ENCODE peak calls at places on chromosomes 7 and 10, in eight cellular contexts. M is fibroblast of the aortic adventitia, E is prostate gland, U is hepatocyte, G is psoas muscle, Y is heart left ventricle, F is iPS DF 6.9, C is HFF-Myc. J is an unnamed sample.

GRCh38 chr7:1505731-1506550 is 1.8 kb upstream of the INTS1 start:
- DNase-seq in G (no peak), C (no peak), F (no peak), E (no peak), M (no peak), U (no peak), Y (no peak), J (no peak)

GRCh38 chr10:90859321-90859751 is 1.5 kb upstream of the HTR7 start:
- DNase-seq in M (peak; percentile 79), G (no peak), F (no peak), Y (no peak), U (no peak), E (no peak), C (no peak), J (peak; percentile 95)

GRCh38 chr7:128217030-128217805 is 23.9 kb upstream of the LEP start:
- DNase-seq in G (peak; percentile 43), Y (no peak), F (no peak), U (no peak), M (peak; percentile 70), C (no peak), E (no peak), J (peak; percentile 94)

GRCh38 chr10:68154211-68154497 is 44.9 kb downstream of the MYPN start:
- DNase-seq in E (no peak), Y (peak; percentile 61), M (peak; percentile 63), U (no peak), G (peak; percentile 56), C (no peak), F (no peak), J (no peak)

GRCh38 chr7:74464931-74465906 is 11.5 kb downstream of the GTF2IRD1 start:
- DNase-seq in C (no peak), E (peak; percentile 87), M (no peak), Y (no peak), U (no peak), F (no peak), G (no peak), J (no peak)

GRCh38 chr7:112997831-112998230 is 88.8 kb downstream of the GPR85 start:
- DNase-seq in F (no peak), M (peak; percentile 12), U (no peak), E (no peak), Y (no peak), C (no peak), G (no peak), J (no peak)

GRCh38 chr10:127872871-127873600 is 19.7 kb downstream of the CLRN3 start:
- DNase-seq in G (no peak), Y (no peak), F (no peak), C (no peak), M (no peak), U (peak; percentile 80), E (no peak), J (no peak)

GRCh38 chr10:126384269-126384873 is 3.9 kb downstream of the ADAM12 start:
- DNase-seq in M (peak; percentile 91), F (no peak), C (no peak), Y (no peak), E (no peak), G (no peak), U (no peak), J (peak; percentile 80)

GRCh38 chr7:105006367-105007139 is 7.5 kb upstream of the KMT2E start:
- DNase-seq in G (no peak), Y (no peak), C (no peak), E (peak; percentile 56), U (peak; percentile 59), F (no peak), M (no peak), J (no peak)

GRCh38 chr10:89332092-89332633 is 4.4 kb downstream of the IFIT3 start:
- DNase-seq in U (peak; percentile 56), F (no peak), C (peak; percentile 54), M (peak; percentile 82), G (no peak), Y (peak; percentile 37), E (no peak), J (peak; percentile 43)

GRCh38 chr10:89332718-89333281 is 5.0 kb downstream of the IFIT3 start:
- DNase-seq in G (no peak), E (no peak), F (no peak), Y (no peak), C (no peak), M (no peak), U (no peak), J (peak; percentile 5)

GRCh38 chr10:89330537-89330936 is 2.7 kb downstream of the IFIT3 start:
- DNase-seq in U (no peak), M (no peak), C (no peak), G (no peak), Y (no peak), F (no peak), E (no peak), J (no peak)

DNA sequence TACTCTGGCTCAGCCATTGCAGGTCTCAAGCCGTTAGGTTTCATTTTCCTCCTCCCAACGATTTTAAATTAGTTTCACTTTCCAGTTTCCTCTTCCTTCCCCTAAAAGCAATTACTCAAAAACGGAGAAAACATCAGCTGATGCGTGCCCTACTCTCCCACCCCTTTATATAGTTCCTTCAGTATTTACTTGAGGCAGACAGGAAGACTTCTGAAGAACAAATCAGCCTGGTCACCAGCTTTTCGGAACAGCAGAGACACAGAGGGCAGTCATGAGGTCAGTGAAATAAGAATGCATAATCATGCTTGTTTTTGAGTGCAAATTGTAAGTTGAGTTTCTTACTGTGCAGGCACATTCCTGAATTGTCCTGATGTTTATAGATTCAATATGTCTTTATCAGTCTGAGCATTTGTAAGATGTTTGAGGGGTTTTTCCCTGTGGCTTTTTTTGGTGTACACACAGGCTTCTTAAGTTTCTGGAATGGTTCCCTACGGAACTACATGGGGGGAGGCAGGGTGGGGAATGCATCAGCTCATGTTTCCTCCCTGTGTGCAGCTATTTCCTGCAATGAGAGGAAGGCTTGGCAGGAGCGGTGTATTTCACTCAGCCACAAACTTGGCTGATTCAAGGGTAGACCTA is at the start of gene IFIT3:
- DNase-seq in Y (peak; percentile 85), E (peak; percentile 37), M (peak; percentile 99), U (peak; percentile 70), C (peak; percentile 87), G (peak; percentile 58), F (no peak), J (peak; percentile 67)
- H3K4me3 ChIP-seq in Y (peak within 1 kb of the TSS; percentile 35), E (peak within 1 kb of the TSS; percentile 20), M (peak within 1 kb of the TSS; percentile 66), U (peak within 1 kb of the TSS; percentile 18), C (peak within 1 kb of the TSS; percentile 50), G (peak within 1 kb of the TSS; percentile 60), F (no peak within 1 kb of the TSS), J (peak within 1 kb of the TSS; percentile 2)

DNA sequence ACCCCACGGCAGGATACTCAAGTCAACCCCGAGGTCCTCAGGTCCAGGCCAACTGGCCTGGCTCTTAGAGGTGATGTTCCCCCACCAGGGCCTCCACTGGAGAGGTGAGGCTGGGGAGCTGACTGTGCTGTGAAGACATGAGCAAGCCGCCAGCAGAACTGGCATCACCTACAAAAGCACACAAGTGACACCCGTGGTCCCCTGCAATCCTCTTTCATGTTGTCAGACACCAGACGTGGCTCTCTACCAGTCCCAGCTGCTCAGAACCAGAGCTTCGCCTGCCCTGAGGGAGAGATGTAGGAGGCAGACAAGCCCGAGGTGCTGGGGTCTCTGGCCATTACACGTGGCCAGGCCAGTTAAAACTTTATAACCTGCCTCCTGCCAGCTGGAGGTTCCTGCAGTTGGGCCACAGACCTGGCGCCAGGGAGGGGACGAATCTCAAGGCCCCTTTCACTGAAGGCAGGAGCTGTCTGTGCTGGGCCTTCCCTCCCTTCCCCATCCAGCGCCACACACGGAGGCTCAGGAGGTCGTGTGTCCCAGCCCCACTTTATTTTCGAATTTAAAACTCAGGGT is 2.2 kb downstream of the COMTD1 start:
- DNase-seq in M (no peak), U (no peak), Y (no peak), G (no peak), C (no peak), E (no peak), F (no peak), J (no peak)
- H3K4me3 ChIP-seq in M (no peak overlapping the region), U (no peak overlapping the region), Y (no peak overlapping the region), G (peak overlapping the region; percentile 89), C (peak overlapping the region; percentile 69), E (peak overlapping the region; percentile 68), F (peak overlapping the region; percentile 3), J (peak overlapping the region; percentile 29)

DNA sequence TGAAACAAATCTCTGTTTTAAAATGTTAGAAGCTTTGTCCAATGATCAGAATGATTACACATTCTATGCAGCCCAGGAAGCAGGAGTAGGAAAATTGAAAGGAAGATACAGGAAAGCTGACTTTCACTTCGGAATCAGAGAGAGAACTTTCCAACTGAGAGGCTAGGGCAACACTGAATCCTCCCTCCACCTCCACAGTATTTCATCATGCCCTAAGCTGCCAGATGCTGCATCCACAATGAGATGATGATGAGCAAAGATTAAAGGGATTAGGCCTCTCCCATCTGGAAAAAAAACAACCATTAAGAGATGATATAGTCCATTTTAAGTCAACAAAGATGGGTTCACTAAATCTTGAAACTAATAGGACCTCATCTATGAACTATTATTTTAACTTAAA is 215.6 kb downstream of the GPR37 start:
- DNase-seq in E (no peak), M (no peak), F (no peak), U (no peak), Y (no peak), G (no peak), C (no peak), J (no peak)
- H3K4me3 ChIP-seq in E (no peak overlapping the region), M (no peak overlapping the region), F (no peak overlapping the region), U (no peak overlapping the region), Y (no peak overlapping the region), G (no peak overlapping the region), C (no peak overlapping the region), J (no peak overlapping the region)

DNA sequence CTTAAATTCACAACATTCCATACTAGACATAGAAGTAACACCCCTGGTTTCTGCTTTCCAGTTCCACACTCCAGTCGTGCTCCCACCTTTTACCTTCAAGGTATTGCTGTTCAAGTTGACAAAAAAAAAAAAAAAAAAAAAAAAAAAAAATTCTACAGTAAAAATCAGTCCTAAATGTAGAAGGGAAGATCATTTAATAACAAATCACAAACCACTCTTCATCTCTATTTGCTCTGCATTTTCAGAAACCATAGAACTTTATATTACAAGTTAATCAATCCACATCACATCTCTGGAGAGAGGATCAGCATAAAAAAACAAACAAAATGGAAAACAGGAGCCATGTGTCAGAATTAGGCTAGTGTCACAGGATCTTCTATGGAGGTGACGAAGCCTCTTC is 206.3 kb upstream of the KLF14 start:
- DNase-seq in C (no peak), E (no peak), G (no peak), F (no peak), Y (no peak), M (no peak), U (no peak), J (no peak)
- H3K4me3 ChIP-seq in C (peak overlapping the region; percentile 18), E (no peak overlapping the region), G (peak overlapping the region; percentile 81), F (no peak overlapping the region), Y (no peak overlapping the region), M (peak overlapping the region; percentile 63), U (no peak overlapping the region), J (peak overlapping the region; percentile 51)

GRCh38 chr10:86956841-86957448 is 470 bp downstream of the MMRN2 start:
- DNase-seq in F (no peak), G (no peak), C (no peak), Y (no peak), E (no peak), U (no peak), M (no peak), J (no peak)
- H3K4me3 ChIP-seq in F (no peak overlapping the region), G (peak overlapping the region; percentile 59), C (no peak overlapping the region), Y (peak overlapping the region; percentile 42), E (peak overlapping the region; percentile 0), U (no peak overlapping the region), M (no peak overlapping the region), J (no peak overlapping the region)

GRCh38 chr10:43959364-43959763 is 310.7 kb upstream of the ZNF32 start:
- DNase-seq in F (no peak), C (no peak), M (no peak), Y (no peak), G (no peak), U (no peak), E (no peak), J (no peak)
- H3K4me3 ChIP-seq in F (no peak overlapping the region), C (no peak overlapping the region), M (no peak overlapping the region), Y (no peak overlapping the region), G (no peak overlapping the region), U (no peak overlapping the region), E (no peak overlapping the region), J (no peak overlapping the region)

GRCh38 chr10:13439313-13439712 is 89.5 kb downstream of the BEND7 start:
- DNase-seq in Y (no peak), F (no peak), U (no peak), M (no peak), E (no peak), G (no peak), C (no peak), J (no peak)
- H3K4me3 ChIP-seq in Y (no peak overlapping the region), F (no peak overlapping the region), U (no peak overlapping the region), M (no peak overlapping the region), E (no peak overlapping the region), G (no peak overlapping the region), C (no peak overlapping the region), J (no peak overlapping the region)

J was measured in bronchial epithelial cell.